ENCODE peak calls at places on chromosomes 16 and 17, in nine cellular contexts. E is CD4-positive, CD25-positive, alpha-beta regulatory T cell; H is activated CD8-positive, alpha-beta memory T cell treated with anti-CD3 and anti-CD28 coated beads for 1 hour; A is neural progenitor cell; B is spleen; N is transverse colon; Y is activated naive CD8-positive, alpha-beta T cell treated with anti-CD3 and anti-CD28 coated beads, Interleukin-2, amount 50 U/mL, for 24 hours; T is T-helper 1 cell; V is NCI-H748 treated with DMSO at 0.1 percent for 48 hours. Z is an unnamed sample.

GRCh38 chr16:8374586-8374985 is 215.7 kb downstream of the TMEM114 start:
- DNase-seq in V (no peak), B (no peak), H (no peak), N (no peak), E (no peak), T (no peak), Y (no peak), A (no peak), Z (no peak)

GRCh38 chr16:10242916-10243315 is 60.7 kb upstream of the GRIN2A start:
- DNase-seq in V (no peak), A (no peak), B (no peak), T (no peak), Y (no peak), E (no peak), N (no peak), H (no peak), Z (no peak)

GRCh38 chr16:56426585-56426984 is 1.2 kb upstream of the AMFR start:
- DNase-seq in E (no peak), N (no peak), H (no peak), Y (no peak), V (no peak), A (no peak), B (no peak), T (no peak), Z (no peak)

GRCh38 chr16:4416200-4417032 is at the start of gene CORO7:
- DNase-seq in B (peak), N (peak), V (peak), E (peak), Y (peak), T (peak), H (peak), A (peak), Z (peak)

GRCh38 chr17:68868708-68869107 is 86.5 kb downstream of the ABCA8 start:
- DNase-seq in E (no peak), Y (no peak), B (no peak), A (no peak), N (no peak), V (no peak), H (no peak), T (no peak), Z (no peak)

GRCh38 chr16:58110590-58111330 is 18.4 kb downstream of the CFAP20 start:
- DNase-seq in A (no peak), E (no peak), B (no peak), N (no peak), V (no peak), T (no peak), H (no peak), Y (no peak), Z (no peak)

GRCh38 chr16:79294568-79294967 is 306.0 kb downstream of the MAF start:
- DNase-seq in V (no peak), E (no peak), A (no peak), H (no peak), B (no peak), N (no peak), T (no peak), Y (no peak), Z (no peak)

GRCh38 chr17:17366941-17367885 is 64.0 kb downstream of the NT5M start:
- DNase-seq in V (no peak), H (no peak), Y (no peak), E (no peak), N (no peak), A (peak), B (peak), T (no peak), Z (no peak)

GRCh38 chr16:5678371-5678770 is 580.8 kb upstream of the EEF2KMT start:
- DNase-seq in T (no peak), V (no peak), N (no peak), A (peak), Y (no peak), E (no peak), H (no peak), B (no peak), Z (no peak)

GRCh38 chr16:84704253-84704652 is 4.5 kb downstream of the USP10 start:
- DNase-seq in T (no peak), Y (no peak), B (no peak), H (no peak), A (no peak), N (no peak), E (no peak), V (no peak), Z (no peak)

GRCh38 chr16:87823146-87823929 is 46.0 kb downstream of the SLC7A5 start:
- DNase-seq in H (no peak), Y (no peak), B (no peak), A (peak), T (no peak), N (no peak), E (no peak), V (no peak), Z (no peak)

GRCh38 chr16:4411684-4412083 is 4.7 kb downstream of the CORO7 start:
- DNase-seq in H (no peak), V (no peak), N (no peak), Y (no peak), E (no peak), A (no peak), B (peak), T (no peak), Z (no peak)

GRCh38 chr16:27771201-27771910 is 221.4 kb downstream of the KATNIP start:
- DNase-seq in E (no peak), Y (no peak), H (no peak), B (peak), N (no peak), V (no peak), T (no peak), A (no peak), Z (no peak)

GRCh38 chr16:56985288-56985961 is 3.9 kb upstream of the NLRC5 start:
- DNase-seq in A (no peak), T (no peak), N (peak), Y (peak), B (peak), H (no peak), E (no peak), V (no peak), Z (no peak)